ENCODE peak calls at places on chromosomes 16 and 17, in five cellular contexts. X, V, B, W and C are unnamed samples. For H3K4me1 and H3K9me3, the result is how much of the 10 kb centered on the place peaks cover.

GRCh38 chr16:88368994-88369393 is 13.8 kb upstream of the ZNF469 start:
- DNase-seq in W (no peak), V (no peak), X (no peak), B (no peak), C (no peak)

GRCh38 chr16:89110641-89111040 is 17.0 kb downstream of the ACSF3 start:
- DNase-seq in W (no peak), V (no peak), X (no peak), B (no peak), C (no peak)

GRCh38 chr17:72470338-72471133 is 349.7 kb downstream of the SOX9 start:
- DNase-seq in V (no peak), X (no peak), W (no peak), B (no peak), C (no peak)

GRCh38 chr17:79803997-79804855 is 7.3 kb upstream of the CBX8 start:
- DNase-seq in X (no peak), V (no peak), B (no peak), W (no peak), C (no peak)

GRCh38 chr17:45092932-45093430 is 31.9 kb downstream of the NMT1 start:
- DNase-seq in X (no peak), V (peak), W (peak), B (no peak), C (peak)

GRCh38 chr17:27529230-27529796 is 73.1 kb downstream of the KSR1 start:
- DNase-seq in B (no peak), V (no peak), X (peak), W (no peak), C (peak)

GRCh38 chr16:79843631-79844043 is 243.1 kb upstream of the MAF start:
- DNase-seq in V (no peak), X (no peak), W (no peak), B (no peak), C (no peak)

GRCh38 chr17:51807460-51807859 is 351.1 kb downstream of the CA10 start:
- DNase-seq in W (no peak), X (no peak), V (no peak), B (no peak), C (no peak)

GRCh38 chr17:43169561-43170139 is 1.4 kb upstream of the NBR1 start:
- DNase-seq in W (peak), V (peak), X (no peak), B (no peak), C (no peak)

GRCh38 chr16:85662976-85663830 is 25.6 kb downstream of the GINS2 start:
- DNase-seq in B (no peak), X (no peak), V (no peak), W (no peak), C (no peak)

GRCh38 chr17:63939884-63940283 is 7.8 kb upstream of the CD79B start:
- DNase-seq in X (no peak), W (no peak), V (no peak), B (no peak), C (no peak)

GRCh38 chr17:63988741-63989621 is 9.2 kb upstream of the PRR29 start:
- DNase-seq in V (no peak), W (no peak), X (peak), B (no peak), C (no peak)

GRCh38 chr17:47064684-47065083 is 85.6 kb upstream of the RPRML start:
- DNase-seq in X (no peak), V (no peak), W (no peak), B (no peak), C (no peak)

GRCh38 chr17:39767147-39767546 is 29.4 kb downstream of the GRB7 start:
- DNase-seq in X (no peak), V (no peak), W (no peak), B (no peak), C (no peak)

GRCh38 chr17:72432143-72432604 is 311.4 kb downstream of the SOX9 start:
- DNase-seq in V (no peak), W (no peak), X (no peak), B (no peak), C (no peak)

GRCh38 chr17:20009052-20009301 is 182 bp upstream of the SPECC1 start:
- DNase-seq in W (no peak), X (no peak), B (no peak), V (no peak), C (peak)

GRCh38 chr17:74361613-74362391 is at the start of gene BTBD17:
- DNase-seq in B (no peak), X (peak), W (peak), V (peak), C (peak)

GRCh38 chr16:3548859-3549258 is 28.3 kb downstream of the NLRC3 start:
- DNase-seq in X (no peak), W (no peak), B (no peak), V (no peak), C (no peak)

GRCh38 chr17:16918443-16918842 is 53.5 kb downstream of the TNFRSF13B start:
- DNase-seq in V (no peak), W (peak), B (no peak), X (no peak), C (no peak)

GRCh38 chr16:53852678-53853077 is 148.7 kb downstream of the FTO start:
- DNase-seq in V (no peak), W (no peak), X (no peak), B (no peak), C (no peak)

GRCh38 chr17:57480438-57481196 is 224.3 kb downstream of the MSI2 start:
- DNase-seq in W (no peak), V (no peak), X (peak), B (peak), C (no peak)

GRCh38 chr16:3599121-3599520 is 12.3 kb downstream of the SLX4 start:
- DNase-seq in X (no peak), W (no peak), V (no peak), B (no peak), C (no peak)

GRCh38 chr16:29154676-29155121 is 169.8 kb downstream of the LAT start:
- DNase-seq in X (no peak), W (no peak), B (no peak), V (no peak), C (no peak)

GRCh38 chr16:81510016-81510415 is 65.4 kb downstream of the CMIP start:
- DNase-seq in B (no peak), X (no peak), V (no peak), W (no peak), C (no peak)

GRCh38 chr16:81513204-81514040 is 68.8 kb downstream of the CMIP start:
- DNase-seq in W (no peak), V (peak), X (peak), B (no peak), C (no peak)

GRCh38 chr16:81511371-81511770 is 66.8 kb downstream of the CMIP start:
- DNase-seq in W (no peak), V (no peak), B (no peak), X (no peak), C (no peak)

GRCh38 chr16:81505011-81505660 is 60.5 kb downstream of the CMIP start:
- DNase-seq in V (no peak), X (no peak), B (no peak), W (no peak), C (no peak)

GRCh38 chr16:81509404-81509803 is 64.8 kb downstream of the CMIP start:
- DNase-seq in V (no peak), W (no peak), X (no peak), B (no peak), C (no peak)
- H3K4me1 ChIP-seq in V (under half), W (under half), X (under half), B (under half), C (under half)

DNA sequence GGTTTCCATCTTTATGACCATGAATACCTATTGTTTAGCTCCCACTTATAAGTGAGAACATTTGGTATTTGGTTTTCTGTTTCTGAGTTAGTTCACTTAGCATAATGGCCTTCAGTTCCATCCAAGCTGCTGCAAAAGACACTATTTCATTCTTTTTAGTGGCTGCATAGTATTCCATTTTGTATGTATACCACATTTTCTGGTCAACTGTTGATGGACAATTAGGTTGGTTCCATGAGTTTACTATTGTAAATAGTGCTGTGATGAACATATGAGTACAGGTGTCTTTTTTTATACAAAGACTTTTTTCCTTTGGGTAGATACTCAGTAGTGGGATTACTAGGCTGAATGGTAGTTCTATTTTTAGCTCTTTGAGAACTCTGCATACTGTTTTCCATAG is 87.8 kb upstream of the GOT2 start:
- DNase-seq in V (no peak), W (no peak), X (no peak), B (no peak), C (no peak)
- H3K9me3 ChIP-seq in V (under half), W (under half), X (under half), B (under half), C (under half)

GRCh38 chr17:33949100-33949499 is 306.0 kb upstream of the CCL2 start:
- DNase-seq in X (peak), B (no peak), V (no peak), W (no peak), C (no peak)
- TF ChIP-seq CTCF in X (peak), B (peak), V (no peak), W (no peak), C (no peak)

DNA sequence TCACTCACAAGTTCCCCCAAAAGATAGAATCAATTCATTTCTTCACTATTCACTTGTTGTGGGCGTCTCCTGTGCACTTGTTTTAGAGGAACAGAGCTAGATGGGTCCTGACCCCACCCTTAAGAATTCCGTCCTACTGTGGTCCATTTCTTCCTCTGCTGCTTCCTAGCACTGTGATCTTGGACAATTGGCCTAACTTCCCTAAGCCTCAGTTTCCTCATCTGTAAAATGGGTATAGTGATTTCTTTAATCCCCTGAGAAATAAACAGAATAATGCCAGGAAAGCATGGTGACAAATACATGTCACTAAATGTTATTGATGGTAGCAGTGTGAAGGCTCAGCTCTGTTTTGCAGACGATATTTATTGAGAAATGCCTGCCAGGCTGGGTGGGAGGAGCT is 9.9 kb downstream of the BMERB1 start:
- DNase-seq in X (no peak), V (no peak), B (no peak), W (no peak), C (no peak)
- H3K4me1 ChIP-seq in X (under half), V (under half), B (under half), W (under half), C (under half)

DNA sequence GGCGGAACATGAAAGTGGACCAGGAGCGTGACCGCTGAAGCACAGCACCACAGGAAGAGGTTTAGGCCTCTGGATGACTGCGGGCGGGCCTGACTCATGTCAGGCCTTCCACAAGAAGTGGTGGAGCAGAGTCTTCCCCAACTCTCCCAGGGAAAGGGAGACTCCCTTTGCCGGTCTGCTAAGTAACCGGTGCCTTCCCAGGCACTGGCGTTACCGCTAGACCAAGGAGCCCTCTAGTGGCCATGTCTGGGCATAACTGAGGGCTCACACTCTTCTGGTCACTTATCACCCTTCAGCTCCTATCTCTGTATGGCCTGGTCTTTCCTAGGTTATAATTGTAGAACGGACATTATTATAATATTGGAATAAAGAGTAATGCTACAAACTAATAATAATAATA is 1931.9 kb downstream of the TP53TG3F start:
- DNase-seq in V (peak), W (no peak), B (peak), X (no peak), C (peak)
- H3K9me3 ChIP-seq in V (under half), W (under half), B (under half), X (under half), C (under half)

DNA sequence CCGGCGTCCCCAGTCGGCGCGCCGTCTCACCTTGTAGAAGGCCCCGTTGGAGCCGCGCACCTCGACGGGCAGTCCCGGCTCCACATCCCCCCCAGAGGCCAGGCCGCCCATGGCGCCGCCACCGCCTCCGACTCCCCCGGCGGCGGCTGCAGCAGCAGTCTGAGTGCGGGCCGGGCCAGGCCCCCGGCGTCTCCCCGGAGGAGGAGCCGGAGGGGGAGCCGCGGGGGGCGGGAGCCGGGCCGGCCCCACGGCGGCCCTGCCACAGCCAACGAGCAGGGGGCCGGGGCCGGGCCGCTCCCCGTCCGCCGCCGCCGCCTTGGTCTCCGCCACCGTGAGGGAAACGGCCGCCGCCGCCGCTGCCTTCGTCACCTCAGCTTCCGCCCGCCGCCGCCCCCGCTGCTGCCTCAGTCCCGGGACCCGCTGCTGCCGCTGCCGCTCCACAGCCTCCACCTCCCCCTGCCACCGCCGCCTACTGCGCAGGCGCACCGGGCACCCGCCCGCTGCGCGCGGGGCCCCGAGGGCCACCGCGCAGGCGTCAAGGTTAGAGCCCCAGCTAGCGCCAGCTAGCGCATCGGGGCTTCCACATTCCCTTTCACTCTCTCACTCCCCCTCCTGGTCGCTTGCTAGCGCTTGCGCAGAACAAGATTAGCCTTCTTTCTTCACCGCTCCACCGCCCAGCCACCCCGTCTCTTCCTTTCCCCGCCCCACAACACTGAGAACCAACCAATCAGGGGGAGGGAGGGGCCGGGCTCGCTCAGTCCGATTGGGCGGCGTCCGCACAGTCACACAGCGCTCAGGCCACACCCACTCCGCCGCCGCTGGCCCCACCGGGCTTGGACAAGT is at the start of gene FXR2:
- DNase-seq in W (peak), X (peak), B (peak), V (peak), C (peak)
- TF ChIP-seq CTCF in W (peak), X (peak), B (peak), V (peak), C (peak)

DNA sequence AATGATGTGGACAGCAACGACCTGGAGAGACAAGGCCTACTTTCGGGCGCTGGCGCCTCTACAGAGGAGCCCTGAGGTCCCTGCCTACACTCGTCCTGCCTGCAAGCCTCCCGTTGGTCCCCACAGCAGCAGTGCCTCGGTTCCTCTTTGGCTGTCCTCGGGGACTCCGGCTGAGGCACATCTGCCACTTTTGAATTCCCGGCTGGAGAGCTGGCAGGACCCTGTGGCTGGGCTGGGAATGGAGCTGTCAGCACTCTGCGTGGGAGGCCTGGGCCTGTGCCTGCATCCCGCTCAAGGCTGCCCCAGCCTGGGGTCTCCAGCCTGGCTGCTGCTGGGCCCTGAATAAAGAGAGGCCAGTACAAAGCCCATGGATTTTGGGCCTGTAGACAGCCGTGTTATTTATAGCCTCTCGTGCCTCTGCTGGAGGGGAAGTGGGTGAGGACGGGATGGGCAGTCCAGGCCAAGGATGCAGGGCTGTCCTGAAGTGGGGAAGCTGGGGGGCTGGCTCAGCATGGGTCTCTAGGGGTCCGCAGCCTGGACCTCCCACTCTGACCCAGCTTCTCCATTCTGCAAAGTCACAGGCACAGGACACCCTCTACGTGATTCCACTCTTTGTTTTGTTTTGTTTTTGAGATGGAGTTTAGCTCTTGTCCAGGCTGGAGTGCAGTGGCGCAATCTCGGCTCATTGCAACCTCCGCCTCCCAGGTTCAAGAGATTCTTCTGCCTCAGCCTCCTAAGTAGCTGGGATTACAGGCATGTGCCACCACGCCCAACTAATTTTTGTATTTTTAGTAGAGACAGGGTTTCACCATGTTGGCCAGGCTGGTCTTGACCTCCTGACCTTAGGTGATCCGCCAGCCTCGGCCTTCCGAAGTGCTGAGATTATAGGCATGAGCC is 10.6 kb upstream of the SPNS2 start:
- DNase-seq in B (no peak), V (no peak), X (peak), W (no peak), C (no peak)
- H3K4me1 ChIP-seq in B (under half), V (under half), X (under half), W (under half), C (under half)

DNA sequence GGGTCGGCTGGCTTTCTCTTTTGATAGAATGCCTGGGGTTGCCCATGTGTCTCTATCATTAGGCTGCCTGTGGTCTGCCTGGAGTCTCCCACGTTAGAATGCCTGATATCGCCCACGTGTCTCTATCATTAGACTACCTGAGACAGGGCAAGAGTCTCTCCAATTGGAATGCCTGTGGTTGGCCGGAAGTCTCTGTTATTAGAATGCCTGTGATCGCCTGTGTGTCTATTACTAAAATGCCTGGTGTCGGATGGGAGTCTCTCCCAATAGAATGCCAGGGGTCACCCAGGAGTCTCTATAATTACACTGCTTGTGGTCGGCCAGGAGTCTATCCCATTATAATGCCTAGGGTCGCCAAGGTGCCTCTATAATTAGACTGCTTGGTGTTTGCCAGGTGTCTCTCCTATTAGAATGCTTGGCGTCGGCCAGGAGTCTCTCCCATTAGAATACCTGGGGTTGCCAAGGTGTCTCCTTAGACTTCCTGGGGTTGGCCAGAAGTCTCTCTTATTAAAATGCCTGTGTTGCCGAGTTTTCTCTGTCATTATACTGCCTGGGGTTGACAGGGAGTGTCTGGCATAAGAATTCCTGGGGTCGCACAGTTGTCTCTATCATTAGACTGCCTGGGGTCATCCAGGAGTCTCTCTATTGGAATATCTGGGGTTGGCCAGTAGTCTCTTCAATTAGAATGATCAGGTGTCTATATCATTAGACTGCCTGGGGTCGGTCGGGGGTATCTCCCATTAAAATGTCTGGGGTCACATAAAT is 2272.8 kb downstream of the TP53TG3F start:
- DNase-seq in B (no peak), V (no peak), W (no peak), X (no peak), C (no peak)
- H3K9me3 ChIP-seq in B (under half), V (under half), W (half or more), X (under half), C (under half)

DNA sequence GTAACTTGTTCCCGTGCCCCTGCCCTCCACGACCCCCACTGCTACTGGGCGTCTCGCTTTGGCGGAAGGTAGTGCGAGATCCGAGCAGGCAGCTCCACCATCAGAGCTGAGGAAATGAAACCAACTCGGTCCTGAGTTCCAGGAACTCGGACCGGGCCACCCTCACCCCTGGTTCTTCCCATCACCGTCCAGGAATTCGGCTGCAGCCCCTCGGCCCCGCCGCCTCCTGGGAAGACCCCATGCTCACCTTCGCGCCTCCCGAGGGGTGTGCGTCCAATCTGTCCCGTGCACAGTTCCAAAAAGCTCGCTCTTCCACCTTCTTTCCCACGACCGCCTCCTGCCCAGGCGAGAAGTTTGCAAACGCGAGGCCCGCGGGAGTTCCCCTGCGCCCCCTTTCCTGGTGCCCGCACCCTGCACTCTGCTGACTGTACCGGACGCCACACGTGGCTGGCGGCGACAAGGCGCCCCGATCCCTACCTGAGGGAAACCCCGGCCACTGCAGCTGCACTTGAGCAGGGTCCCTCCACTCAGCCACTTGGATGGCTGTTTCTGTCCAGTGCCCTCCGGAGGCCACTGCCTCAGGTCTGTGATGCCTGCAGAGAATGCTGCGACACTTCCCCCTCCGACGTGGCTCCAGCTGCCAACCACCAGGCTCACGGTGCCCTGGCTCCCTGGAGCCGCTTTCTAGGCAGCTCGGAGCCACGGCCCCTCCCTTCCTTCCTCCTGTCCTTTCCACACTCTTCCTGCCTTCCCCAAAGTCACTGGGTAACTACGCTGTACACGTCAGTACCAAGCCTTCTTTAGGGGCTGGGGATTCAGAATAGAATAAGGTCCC is at the start of gene MLKL:
- DNase-seq in V (peak), X (peak), B (peak), W (peak), C (peak)
- TF ChIP-seq CTCF in V (no peak), X (no peak), B (peak), W (no peak), C (no peak)